ENCODE peak calls at places on chromosomes 13 and 19, in six cellular contexts. J is left ventricle myocardium inferior; K is GM06990; N is naive thymus-derived CD4-positive, alpha-beta T cell; G is ascending aorta; M is heart right ventricle. Y is an unnamed sample.

GRCh38 chr13:52405767-52406494 is at the start of gene THSD1:
- DNase-seq in J (peak), K (peak), N (no peak), G (peak), M (peak), Y (peak)

GRCh38 chr13:22095794-22096193 is 424.9 kb downstream of the FGF9 start:
- DNase-seq in J (no peak), K (no peak), N (no peak), G (no peak), M (no peak), Y (no peak)

GRCh38 chr19:40974633-40975037 is 16.4 kb upstream of the CYP2B6 start:
- DNase-seq in J (peak), K (no peak), N (peak), G (peak), M (peak), Y (peak)

GRCh38 chr13:107900775-107901174 is 314.6 kb downstream of the LIG4 start:
- DNase-seq in J (no peak), K (no peak), N (no peak), G (no peak), M (no peak), Y (peak)

GRCh38 chr13:63190742-63191141 is 1775.1 kb upstream of the PCDH20 start:
- DNase-seq in J (no peak), K (no peak), N (no peak), G (no peak), M (no peak), Y (peak)

GRCh38 chr13:23743717-23744116 is 145.5 kb downstream of the MIPEP start:
- DNase-seq in J (no peak), K (no peak), N (no peak), G (no peak), M (no peak), Y (no peak)

GRCh38 chr13:78826312-78826711 is 167.4 kb upstream of the OBI1 start:
- DNase-seq in J (no peak), K (no peak), N (no peak), G (no peak), M (no peak), Y (no peak)

GRCh38 chr19:3283246-3283751 is 58.8 kb downstream of the CELF5 start:
- DNase-seq in J (no peak), K (no peak), N (no peak), G (no peak), M (no peak), Y (no peak)

GRCh38 chr13:42458193-42458592 is 115.8 kb upstream of the TNFSF11 start:
- DNase-seq in J (no peak), K (no peak), N (no peak), G (no peak), M (no peak), Y (no peak)

GRCh38 chr19:7830272-7830771 is 304 bp downstream of the EVI5L start:
- DNase-seq in J (peak), K (no peak), N (no peak), G (no peak), M (peak), Y (no peak)

GRCh38 chr19:8618751-8619150 is 8.2 kb upstream of the ADAMTS10 start:
- DNase-seq in J (no peak), K (no peak), N (no peak), G (no peak), M (no peak), Y (no peak)

GRCh38 chr13:103772576-103772975 is 706.4 kb upstream of the SLC10A2 start:
- DNase-seq in J (no peak), K (no peak), N (no peak), G (no peak), M (no peak), Y (no peak)

GRCh38 chr19:16951529-16951928 is 62.7 kb downstream of the F2RL3 start:
- DNase-seq in J (no peak), K (no peak), N (no peak), G (no peak), M (no peak), Y (no peak)

GRCh38 chr19:11379857-11380350 is 4.2 kb downstream of the EPOR start:
- DNase-seq in J (no peak), K (no peak), N (no peak), G (no peak), M (no peak), Y (no peak)

GRCh38 chr13:57829496-57829895 is 198.0 kb downstream of the PCDH17 start:
- DNase-seq in J (no peak), K (no peak), N (no peak), G (no peak), M (no peak), Y (no peak)

GRCh38 chr19:12721656-12722565 is 1.8 kb downstream of the TNPO2 start:
- DNase-seq in J (peak), K (peak), N (no peak), G (peak), M (peak), Y (peak)

GRCh38 chr13:26469602-26470001 is 87.9 kb upstream of the WASF3 start:
- DNase-seq in J (no peak), K (no peak), N (no peak), G (no peak), M (no peak), Y (no peak)

GRCh38 chr13:27396252-27396846 is 28.1 kb upstream of the GTF3A start:
- DNase-seq in J (no peak), K (no peak), N (no peak), G (no peak), M (no peak), Y (no peak)

GRCh38 chr19:17248011-17248776 is 2.5 kb upstream of the NR2F6 start:
- DNase-seq in J (no peak), K (no peak), N (no peak), G (no peak), M (no peak), Y (no peak)

GRCh38 chr13:73230714-73231113 is 171.9 kb downstream of the KLF5 start:
- DNase-seq in J (no peak), K (no peak), N (peak), G (no peak), M (no peak), Y (no peak)

GRCh38 chr19:4327877-4328242 is 10.8 kb downstream of the STAP2 start:
- DNase-seq in J (no peak), K (no peak), N (no peak), G (no peak), M (no peak), Y (no peak)

GRCh38 chr13:110236431-110236830 is 70.5 kb downstream of the COL4A1 start:
- DNase-seq in J (no peak), K (no peak), N (no peak), G (peak), M (no peak), Y (no peak)

GRCh38 chr13:114161028-114161556 is 18.0 kb upstream of the CFAP97D2 start:
- DNase-seq in J (no peak), K (no peak), N (no peak), G (peak), M (no peak), Y (no peak)

GRCh38 chr13:44155422-44156293 is 218.0 kb upstream of the SERP2 start:
- DNase-seq in J (peak), K (no peak), N (no peak), G (peak), M (peak), Y (peak)

GRCh38 chr13:20924758-20925394 is 22.3 kb upstream of the XPO4 start:
- DNase-seq in J (peak), K (no peak), N (peak), G (peak), M (peak), Y (peak)

GRCh38 chr13:80001510-80001842 is 339.4 kb downstream of the SPRY2 start:
- DNase-seq in J (no peak), K (no peak), N (no peak), G (no peak), M (no peak), Y (no peak)

DNA sequence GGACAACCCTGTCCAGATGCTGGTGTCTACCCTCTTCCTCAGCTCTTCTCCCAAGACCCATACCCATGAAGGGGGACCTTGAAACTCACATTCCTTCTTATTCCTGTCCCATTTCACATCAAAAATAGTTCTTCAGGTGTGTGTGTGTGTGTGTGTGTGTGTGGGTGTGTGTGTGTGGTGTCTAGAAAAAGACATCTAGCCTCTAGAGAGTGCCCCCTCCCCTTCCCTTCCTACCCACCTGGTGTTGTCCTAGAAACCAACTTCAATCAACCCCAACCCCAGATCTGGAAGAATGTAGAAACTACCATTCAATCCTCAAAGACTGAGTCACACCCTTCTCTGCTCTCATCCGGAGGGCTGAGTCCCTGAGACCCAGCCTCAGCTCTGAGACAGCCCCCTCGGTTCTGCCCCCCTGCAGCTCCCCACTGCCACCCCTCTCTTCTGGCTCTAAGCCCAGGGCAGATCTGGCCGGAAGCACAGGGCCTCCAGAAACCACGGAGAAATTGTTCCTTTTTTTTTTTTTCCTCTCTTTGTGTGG is 3.5 kb downstream of the KCNN4 start:
- DNase-seq in J (no peak), K (no peak), N (peak), G (no peak), M (no peak), Y (no peak)
- H3K4me3 ChIP-seq in J (no peak), K (peak), N (peak), G (no peak), M (no peak), Y (no peak)

GRCh38 chr19:55483681-55484361 is 1.2 kb upstream of the NAT14 start:
- DNase-seq in J (no peak), K (no peak), N (no peak), G (no peak), M (no peak), Y (no peak)
- H3K4me3 ChIP-seq in J (peak), K (peak), N (peak), G (no peak), M (no peak), Y (no peak)

GRCh38 chr19:10289167-10289835 is 451 bp upstream of the ICAM5 start:
- DNase-seq in J (no peak), K (peak), N (peak), G (no peak), M (no peak), Y (peak)

GRCh38 chr19:10290876-10291553 is 1.3 kb downstream of the ICAM5 start:
- DNase-seq in J (peak), K (peak), N (no peak), G (no peak), M (no peak), Y (no peak)

GRCh38 chr19:10289836-10290438 is at the start of gene ICAM5:
- DNase-seq in J (no peak), K (peak), N (no peak), G (no peak), M (no peak), Y (no peak)

GRCh38 chr19:10291554-10292205 is 1.9 kb downstream of the ICAM5 start:
- DNase-seq in J (no peak), K (no peak), N (no peak), G (no peak), M (no peak), Y (no peak)

GRCh38 chr19:10290439-10290875 is 705 bp downstream of the ICAM5 start:
- DNase-seq in J (no peak), K (no peak), N (no peak), G (no peak), M (no peak), Y (no peak)
- H3K4me3 ChIP-seq in J (peak), K (peak), N (peak), G (peak), M (peak), Y (peak)

GRCh38 chr19:53037101-53038097 is 7.1 kb upstream of the ERVV-2 start:
- DNase-seq in J (peak), K (no peak), N (no peak), G (no peak), M (peak), Y (peak)
- H3K4me3 ChIP-seq in J (peak), K (no peak), N (no peak), G (no peak), M (peak), Y (peak)

GRCh38 chr13:38693168-38693567 is 6.3 kb downstream of the FREM2 start:
- DNase-seq in J (no peak), K (no peak), N (no peak), G (no peak), M (no peak), Y (no peak)
- H3K4me3 ChIP-seq in J (no peak), K (no peak), N (no peak), G (no peak), M (no peak), Y (no peak)

GRCh38 chr13:41064493-41064892 is 3.2 kb downstream of the WBP4 start:
- DNase-seq in J (no peak), K (no peak), N (no peak), G (no peak), M (no peak), Y (peak)

GRCh38 chr13:41060723-41061074 is 610 bp upstream of the WBP4 start:
- DNase-seq in J (peak), K (no peak), N (peak), G (peak), M (peak), Y (no peak)

GRCh38 chr13:41061914-41062837 is 867 bp downstream of the WBP4 start:
- DNase-seq in J (no peak), K (no peak), N (no peak), G (no peak), M (no peak), Y (peak)

GRCh38 chr13:41061075-41061913 is at the start of gene WBP4:
- DNase-seq in J (peak), K (peak), N (peak), G (peak), M (peak), Y (peak)

DNA sequence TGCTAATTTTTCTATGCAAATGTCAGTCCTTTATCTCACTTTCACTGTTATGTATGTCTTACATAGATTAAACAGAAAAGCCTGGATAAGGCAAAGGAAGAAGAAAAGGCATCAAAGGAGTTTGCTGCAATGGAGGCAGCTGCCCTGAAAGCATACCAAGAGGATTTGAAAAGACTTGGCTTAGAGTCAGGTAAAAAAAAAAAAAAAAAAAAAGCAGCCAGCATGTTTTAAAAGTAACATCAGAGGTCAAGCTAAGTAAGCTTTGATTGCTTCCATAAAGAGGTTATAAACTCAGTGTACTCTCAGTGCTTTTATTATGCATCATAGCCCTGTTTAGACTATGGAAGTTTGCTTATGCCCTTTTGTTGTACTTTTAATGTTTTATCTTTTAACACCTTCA is 3.8 kb downstream of the WBP4 start:
- DNase-seq in J (no peak), K (no peak), N (no peak), G (no peak), M (no peak), Y (peak)
- H3K4me3 ChIP-seq in J (peak), K (no peak), N (no peak), G (no peak), M (no peak), Y (no peak)

DNA sequence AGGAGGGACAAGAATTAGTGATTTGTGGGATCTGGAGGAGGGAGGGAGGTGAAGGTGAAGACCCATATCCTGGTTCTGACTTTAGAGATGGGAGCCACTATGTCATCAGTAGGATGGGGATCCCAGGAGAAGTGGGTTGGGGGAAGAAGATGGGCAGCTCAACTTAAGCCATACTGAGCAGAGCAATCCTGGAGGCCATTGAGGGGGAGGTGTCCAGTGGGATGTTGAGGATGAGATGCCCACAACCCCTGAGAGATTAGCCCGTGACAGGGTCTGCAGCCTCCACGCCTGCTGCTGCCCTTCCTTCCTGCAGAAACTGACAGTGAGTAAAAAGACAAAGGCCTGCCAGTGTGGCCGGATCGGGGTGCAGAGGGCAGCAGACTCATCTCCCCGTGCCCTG is 11.2 kb upstream of the SIGLEC6 start:
- DNase-seq in J (no peak), K (no peak), N (no peak), G (no peak), M (no peak), Y (no peak)
- H3K4me3 ChIP-seq in J (no peak), K (no peak), N (no peak), G (no peak), M (no peak), Y (no peak)

DNA sequence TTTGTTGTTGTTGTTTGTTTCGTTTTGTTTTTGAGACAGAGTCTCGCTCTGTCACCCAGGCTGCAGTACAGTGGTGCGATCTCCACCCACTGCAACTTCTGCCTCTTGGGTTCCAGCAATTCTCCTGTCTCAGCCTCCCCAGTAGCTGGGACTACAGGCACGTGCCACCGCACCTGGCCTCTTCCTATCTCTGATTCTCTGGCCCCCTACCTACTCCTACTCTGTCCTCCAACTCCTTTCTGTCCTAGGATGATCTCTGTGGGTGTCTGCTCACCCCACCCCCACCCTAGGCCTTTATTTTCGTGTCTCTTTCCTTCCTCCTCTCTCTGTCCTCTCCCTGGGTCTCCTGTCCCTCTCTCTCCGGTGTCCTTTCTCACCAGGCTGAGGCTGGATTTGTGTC is 1.2 kb downstream of the PIH1D1 start:
- DNase-seq in J (no peak), K (no peak), N (no peak), G (no peak), M (no peak), Y (no peak)
- H3K4me3 ChIP-seq in J (peak), K (peak), N (peak), G (no peak), M (no peak), Y (peak)